ENCODE peak calls at places on chromosomes 4 and X, in nine cellular contexts. One of them, this sample, is unnamed.
A peak's percentile ranks its signal among the peaks of the same experiment; 100 is the strongest.

GRCh38 chrX:17617794-17618193 is 119.5 kb upstream of the SCML1 start:
- DNase-seq in GM23338: no peak
- DNase-seq in K562: no peak
- DNase-seq in breast epithelium: no peak
- DNase-seq in stomach: no peak
- DNase-seq in HL-60: no peak
- DNase-seq in spleen: no peak
- DNase-seq in sigmoid colon: no peak
- DNase-seq in upper lobe of left lung: no peak
- DNase-seq in this sample: no peak

GRCh38 chrX:14356401-14356800 is 172.9 kb upstream of the GLRA2 start:
- DNase-seq in GM23338: no peak
- DNase-seq in K562: no peak
- DNase-seq in breast epithelium: no peak
- DNase-seq in stomach: no peak
- DNase-seq in HL-60: no peak
- DNase-seq in spleen: no peak
- DNase-seq in sigmoid colon: no peak
- DNase-seq in upper lobe of left lung: no peak
- DNase-seq in this sample: no peak

GRCh38 chr4:40490481-40490880 is 139.2 kb downstream of the RBM47 start:
- DNase-seq in GM23338: no peak
- DNase-seq in K562: no peak
- DNase-seq in breast epithelium: no peak
- DNase-seq in stomach: no peak
- DNase-seq in HL-60: no peak
- DNase-seq in spleen: no peak
- DNase-seq in sigmoid colon: no peak
- DNase-seq in upper lobe of left lung: peak; percentile 20
- DNase-seq in this sample: no peak

GRCh38 chrX:133649659-133650058 is 234.4 kb upstream of the GPC4 start:
- DNase-seq in GM23338: peak; percentile 79
- DNase-seq in K562: no peak
- DNase-seq in breast epithelium: no peak
- DNase-seq in stomach: no peak
- DNase-seq in HL-60: no peak
- DNase-seq in spleen: no peak
- DNase-seq in sigmoid colon: no peak
- DNase-seq in upper lobe of left lung: no peak
- DNase-seq in this sample: no peak

GRCh38 chr4:173025131-173025530 is 143.5 kb upstream of the GALNT7 start:
- DNase-seq in GM23338: peak; percentile 91
- DNase-seq in K562: peak; percentile 52
- DNase-seq in breast epithelium: peak; percentile 20
- DNase-seq in stomach: peak; percentile 55
- DNase-seq in HL-60: peak; percentile 77
- DNase-seq in spleen: no peak
- DNase-seq in sigmoid colon: no peak
- DNase-seq in upper lobe of left lung: no peak
- DNase-seq in this sample: no peak

GRCh38 chr4:148441624-148441985 is 609 bp downstream of the NR3C2 start:
- DNase-seq in GM23338: peak; percentile 36
- DNase-seq in K562: no peak
- DNase-seq in breast epithelium: no peak
- DNase-seq in stomach: no peak
- DNase-seq in HL-60: no peak
- DNase-seq in spleen: no peak
- DNase-seq in sigmoid colon: no peak
- DNase-seq in upper lobe of left lung: no peak
- DNase-seq in this sample: no peak

GRCh38 chrX:39431893-39432292 is 630.6 kb downstream of the MID1IP1 start:
- DNase-seq in GM23338: no peak
- DNase-seq in K562: no peak
- DNase-seq in breast epithelium: no peak
- DNase-seq in stomach: no peak
- DNase-seq in HL-60: no peak
- DNase-seq in spleen: no peak
- DNase-seq in sigmoid colon: no peak
- DNase-seq in upper lobe of left lung: no peak
- DNase-seq in this sample: no peak

GRCh38 chr4:171478181-171478580 is 335.0 kb upstream of the GALNTL6 start:
- DNase-seq in GM23338: peak; percentile 24
- DNase-seq in K562: no peak
- DNase-seq in breast epithelium: no peak
- DNase-seq in stomach: no peak
- DNase-seq in HL-60: no peak
- DNase-seq in spleen: no peak
- DNase-seq in sigmoid colon: no peak
- DNase-seq in upper lobe of left lung: no peak
- DNase-seq in this sample: no peak

GRCh38 chr4:113958766-113959540 is 20.5 kb downstream of the ARSJ start:
- DNase-seq in GM23338: no peak
- DNase-seq in K562: no peak
- DNase-seq in breast epithelium: no peak
- DNase-seq in stomach: no peak
- DNase-seq in HL-60: no peak
- DNase-seq in spleen: no peak
- DNase-seq in sigmoid colon: no peak
- DNase-seq in upper lobe of left lung: no peak
- DNase-seq in this sample: no peak

GRCh38 chrX:31487946-31488345 is 416.1 kb upstream of the FTHL17 start:
- DNase-seq in GM23338: no peak
- DNase-seq in K562: no peak
- DNase-seq in breast epithelium: no peak
- DNase-seq in stomach: no peak
- DNase-seq in HL-60: no peak
- DNase-seq in spleen: no peak
- DNase-seq in sigmoid colon: no peak
- DNase-seq in upper lobe of left lung: no peak
- DNase-seq in this sample: no peak

GRCh38 chrX:1444896-1445480 is 7.7 kb downstream of the ASMTL start:
- DNase-seq in GM23338: no peak
- DNase-seq in K562: no peak
- DNase-seq in breast epithelium: no peak
- DNase-seq in stomach: no peak
- DNase-seq in HL-60: no peak
- DNase-seq in spleen: peak; percentile 31
- DNase-seq in sigmoid colon: peak; percentile 33
- DNase-seq in upper lobe of left lung: no peak
- DNase-seq in this sample: no peak

GRCh38 chr4:154349829-154350228 is 141.8 kb downstream of the DCHS2 start:
- DNase-seq in GM23338: peak; percentile 74
- DNase-seq in K562: peak; percentile 10
- DNase-seq in breast epithelium: no peak
- DNase-seq in stomach: no peak
- DNase-seq in HL-60: no peak
- DNase-seq in spleen: no peak
- DNase-seq in sigmoid colon: no peak
- DNase-seq in upper lobe of left lung: no peak
- DNase-seq in this sample: no peak

GRCh38 chr4:8540072-8540471 is 40.1 kb upstream of the GPR78 start:
- DNase-seq in GM23338: no peak
- DNase-seq in K562: no peak
- DNase-seq in breast epithelium: no peak
- DNase-seq in stomach: no peak
- DNase-seq in HL-60: no peak
- DNase-seq in spleen: peak; percentile 54
- DNase-seq in sigmoid colon: peak; percentile 27
- DNase-seq in upper lobe of left lung: no peak
- DNase-seq in this sample: no peak

GRCh38 chr4:103996637-103997036 is 276.9 kb upstream of the TACR3 start:
- DNase-seq in GM23338: peak; percentile 86
- DNase-seq in K562: no peak
- DNase-seq in breast epithelium: peak; percentile 44
- DNase-seq in stomach: no peak
- DNase-seq in HL-60: peak; percentile 9
- DNase-seq in spleen: no peak
- DNase-seq in sigmoid colon: no peak
- DNase-seq in upper lobe of left lung: no peak
- DNase-seq in this sample: no peak

GRCh38 chr4:110211007-110211769 is 12.8 kb upstream of the ELOVL6 start:
- DNase-seq in GM23338: peak; percentile 70
- DNase-seq in K562: peak; percentile 27
- DNase-seq in breast epithelium: no peak
- DNase-seq in stomach: no peak
- DNase-seq in HL-60: no peak
- DNase-seq in spleen: no peak
- DNase-seq in sigmoid colon: no peak
- DNase-seq in upper lobe of left lung: no peak
- DNase-seq in this sample: peak; percentile 12

GRCh38 chr4:173493041-173493440 is 37.0 kb downstream of the HAND2 start:
- DNase-seq in GM23338: no peak
- DNase-seq in K562: no peak
- DNase-seq in breast epithelium: no peak
- DNase-seq in stomach: no peak
- DNase-seq in HL-60: no peak
- DNase-seq in spleen: no peak
- DNase-seq in sigmoid colon: no peak
- DNase-seq in upper lobe of left lung: no peak
- DNase-seq in this sample: no peak

GRCh38 chr4:74613266-74613665 is 168.3 kb downstream of the AREG start:
- DNase-seq in GM23338: no peak
- DNase-seq in K562: no peak
- DNase-seq in breast epithelium: no peak
- DNase-seq in stomach: no peak
- DNase-seq in HL-60: no peak
- DNase-seq in spleen: no peak
- DNase-seq in sigmoid colon: no peak
- DNase-seq in upper lobe of left lung: no peak
- DNase-seq in this sample: no peak

GRCh38 chr4:82784615-82785247 is 13.9 kb downstream of the SCD5 start:
- DNase-seq in GM23338: no peak
- DNase-seq in K562: no peak
- DNase-seq in breast epithelium: no peak
- DNase-seq in stomach: no peak
- DNase-seq in HL-60: no peak
- DNase-seq in spleen: no peak
- DNase-seq in sigmoid colon: no peak
- DNase-seq in upper lobe of left lung: no peak
- DNase-seq in this sample: no peak
- TF ChIP-seq POLR2AphosphoS5 in GM23338: no peak
- TF ChIP-seq POLR2AphosphoS5 in K562: no peak
- TF ChIP-seq POLR2AphosphoS5 in breast epithelium: no peak
- TF ChIP-seq POLR2AphosphoS5 in stomach: no peak
- TF ChIP-seq POLR2AphosphoS5 in HL-60: no peak
- TF ChIP-seq POLR2AphosphoS5 in spleen: no peak
- TF ChIP-seq POLR2AphosphoS5 in sigmoid colon: no peak
- TF ChIP-seq POLR2AphosphoS5 in upper lobe of left lung: no peak
- TF ChIP-seq POLR2AphosphoS5 in this sample: no peak

DNA sequence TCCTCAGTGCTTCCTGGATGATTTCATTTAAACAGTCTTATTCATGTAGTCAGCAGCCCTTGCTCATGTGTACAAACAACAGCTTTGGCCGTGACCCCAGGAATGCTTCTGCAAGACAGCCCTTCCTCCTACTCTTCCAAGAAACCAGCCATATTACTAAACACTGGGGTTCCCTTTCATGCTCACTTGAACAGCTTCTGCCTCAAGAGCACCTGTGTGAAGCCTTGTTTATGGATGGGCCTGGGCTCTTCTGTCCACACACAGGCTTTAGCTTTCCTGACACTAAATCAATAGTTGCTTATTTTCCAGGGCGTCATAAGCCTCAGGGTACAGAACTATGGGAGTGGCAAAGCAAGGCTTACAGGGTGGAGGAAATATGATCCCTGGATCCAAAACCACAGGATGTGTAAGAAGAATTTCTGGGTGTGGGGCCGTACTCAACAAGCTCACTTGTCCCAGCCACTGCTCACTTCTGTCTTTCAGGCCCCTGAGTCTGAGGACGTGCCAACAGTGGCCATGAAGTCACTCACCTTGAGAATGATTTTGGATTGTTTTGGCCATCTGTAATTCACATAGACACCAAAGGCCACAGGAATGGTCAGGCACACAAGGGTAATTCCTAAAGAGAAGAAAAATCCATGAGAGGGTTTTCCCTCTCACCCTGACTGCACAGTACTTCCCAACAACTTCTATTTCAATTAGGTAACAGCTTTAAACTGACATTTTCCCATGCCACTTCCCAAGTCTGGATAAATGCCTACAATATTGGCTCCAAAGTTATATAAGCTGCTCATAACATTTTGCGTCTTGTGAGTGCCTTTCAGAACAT is 17.7 kb downstream of the SLC10A6 start:
- DNase-seq in GM23338: no peak
- DNase-seq in K562: no peak
- DNase-seq in breast epithelium: peak; percentile 55
- DNase-seq in stomach: no peak
- DNase-seq in HL-60: no peak
- DNase-seq in spleen: no peak
- DNase-seq in sigmoid colon: no peak
- DNase-seq in upper lobe of left lung: no peak
- DNase-seq in this sample: no peak
- TF ChIP-seq POLR2AphosphoS5 in GM23338: no peak
- TF ChIP-seq POLR2AphosphoS5 in K562: no peak
- TF ChIP-seq POLR2AphosphoS5 in breast epithelium: peak; percentile 20
- TF ChIP-seq POLR2AphosphoS5 in stomach: no peak
- TF ChIP-seq POLR2AphosphoS5 in HL-60: no peak
- TF ChIP-seq POLR2AphosphoS5 in spleen: no peak
- TF ChIP-seq POLR2AphosphoS5 in sigmoid colon: no peak
- TF ChIP-seq POLR2AphosphoS5 in upper lobe of left lung: no peak
- TF ChIP-seq POLR2AphosphoS5 in this sample: no peak

DNA sequence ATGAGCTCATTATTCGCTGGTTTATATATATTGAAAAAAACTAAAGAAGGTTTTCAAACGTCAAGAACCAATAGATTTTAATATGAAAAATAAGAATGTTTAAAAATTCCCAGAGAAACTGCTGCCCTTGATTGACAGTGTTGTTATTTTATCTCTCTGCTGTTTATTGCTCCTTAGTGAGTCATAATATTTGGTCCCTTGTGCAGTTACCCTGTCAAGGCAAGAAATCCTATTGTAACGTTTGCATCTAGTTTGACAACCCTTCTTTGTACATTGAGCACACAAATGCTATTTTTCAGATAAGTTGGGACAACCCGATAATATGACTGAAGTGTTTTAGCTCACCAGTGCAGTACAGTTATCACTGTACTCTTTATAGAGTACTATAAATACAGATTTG is 349.4 kb downstream of the CCSER1 start:
- DNase-seq in GM23338: no peak
- DNase-seq in K562: no peak
- DNase-seq in breast epithelium: no peak
- DNase-seq in stomach: no peak
- DNase-seq in HL-60: no peak
- DNase-seq in spleen: no peak
- DNase-seq in sigmoid colon: no peak
- DNase-seq in upper lobe of left lung: no peak
- DNase-seq in this sample: no peak
- TF ChIP-seq POLR2AphosphoS5 in GM23338: no peak
- TF ChIP-seq POLR2AphosphoS5 in K562: no peak
- TF ChIP-seq POLR2AphosphoS5 in breast epithelium: no peak
- TF ChIP-seq POLR2AphosphoS5 in stomach: no peak
- TF ChIP-seq POLR2AphosphoS5 in HL-60: no peak
- TF ChIP-seq POLR2AphosphoS5 in spleen: no peak
- TF ChIP-seq POLR2AphosphoS5 in sigmoid colon: no peak
- TF ChIP-seq POLR2AphosphoS5 in upper lobe of left lung: no peak
- TF ChIP-seq POLR2AphosphoS5 in this sample: no peak

DNA sequence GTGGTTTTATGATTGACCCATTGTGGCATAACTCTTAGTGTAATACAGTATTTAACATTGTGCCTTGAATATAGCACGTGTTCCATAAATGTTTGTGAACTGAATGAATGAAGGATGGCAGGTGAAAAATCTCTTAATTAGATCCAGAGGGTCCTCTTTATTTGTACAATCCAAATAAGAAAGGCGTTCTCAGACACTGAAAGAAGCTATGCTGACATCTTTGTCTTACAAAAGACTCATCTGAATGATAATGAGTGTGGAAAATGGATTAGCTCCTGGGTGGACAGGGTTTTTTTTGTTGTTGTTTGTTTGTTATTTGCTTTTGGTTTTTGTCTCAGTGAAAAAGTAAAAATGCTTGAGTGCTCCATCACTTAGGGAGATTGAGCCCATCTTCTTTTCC is 62.7 kb downstream of the NEUROG2 start:
- DNase-seq in GM23338: peak; percentile 27
- DNase-seq in K562: no peak
- DNase-seq in breast epithelium: no peak
- DNase-seq in stomach: no peak
- DNase-seq in HL-60: no peak
- DNase-seq in spleen: no peak
- DNase-seq in sigmoid colon: no peak
- DNase-seq in upper lobe of left lung: no peak
- DNase-seq in this sample: no peak
- TF ChIP-seq POLR2AphosphoS5 in GM23338: no peak
- TF ChIP-seq POLR2AphosphoS5 in K562: no peak
- TF ChIP-seq POLR2AphosphoS5 in breast epithelium: no peak
- TF ChIP-seq POLR2AphosphoS5 in stomach: no peak
- TF ChIP-seq POLR2AphosphoS5 in HL-60: no peak
- TF ChIP-seq POLR2AphosphoS5 in spleen: no peak
- TF ChIP-seq POLR2AphosphoS5 in sigmoid colon: no peak
- TF ChIP-seq POLR2AphosphoS5 in upper lobe of left lung: no peak
- TF ChIP-seq POLR2AphosphoS5 in this sample: no peak